ENCODE peak calls at places on chromosome 22, in four cellular contexts. D is stimulated activated naive CD8-positive, alpha-beta T cell treated with anti-CD3 and anti-CD28 coated beads, Interleukin-15, Interleukin-2, amounts not matched to agents 100 U/mL and 50 U/mL, for 24 hours; T is dermis microvascular lymphatic vessel endothelial cell; G is NCI-H524. M is an unnamed sample.

GRCh38 chr22:40021401-40022000 is 26.7 kb downstream of the FAM83F start:
- DNase-seq in G (peak), D (no peak), T (no peak), M (no peak)

GRCh38 chr22:42432020-42432596 is at the start of gene NFAM1:
- DNase-seq in D (no peak), T (no peak), G (peak), M (no peak)

GRCh38 chr22:19765477-19766234 is 5.1 kb downstream of the TBX1 start:
- DNase-seq in G (no peak), D (no peak), T (peak), M (no peak)

GRCh38 chr22:24030186-24030702 is 19.1 kb downstream of the CABIN1 start:
- DNase-seq in T (no peak), G (peak), D (no peak), M (no peak)

GRCh38 chr22:47100646-47101045 is 338.2 kb downstream of the TBC1D22A start:
- DNase-seq in G (no peak), T (no peak), D (no peak), M (no peak)

GRCh38 chr22:24965822-24966626 is 13.5 kb downstream of the KIAA1671 start:
- DNase-seq in D (no peak), T (peak), G (no peak), M (no peak)

GRCh38 chr22:35818897-35819296 is 101.2 kb downstream of the APOL5 start:
- DNase-seq in T (no peak), G (no peak), D (no peak), M (no peak)

GRCh38 chr22:40007826-40008710 is 13.3 kb downstream of the FAM83F start:
- DNase-seq in D (no peak), G (no peak), T (no peak), M (no peak)

GRCh38 chr22:45441158-45441557 is 27.7 kb downstream of the RIBC2 start:
- DNase-seq in G (peak), T (peak), D (peak), M (peak)

GRCh38 chr22:19607198-19608113 is 83.2 kb upstream of the CLDN5 start:
- DNase-seq in T (peak), D (peak), G (no peak), M (peak)

GRCh38 chr22:37065149-37065548 is 13.6 kb downstream of the KCTD17 start:
- DNase-seq in T (no peak), G (no peak), D (no peak), M (no peak)

GRCh38 chr22:38874529-38875222 is 2.7 kb upstream of the CBX6 start:
- DNase-seq in G (no peak), T (no peak), D (no peak), M (no peak)

GRCh38 chr22:50306753-50307749 is at the start of gene PLXNB2:
- DNase-seq in D (peak), G (peak), T (peak), M (peak)